ENCODE peak calls at places on chromosome 16, in eight cellular contexts. O, H, N, U, B, Q, I and T are unnamed samples.
A peak's percentile ranks its signal among the peaks of the same experiment; 100 is the strongest.

GRCh38 chr16:1188781-1189189 is 35.9 kb downstream of the CACNA1H start:
- DNase-seq in Q (no peak), U (no peak), O (peak; percentile 18), I (no peak), H (peak; percentile 23), B (no peak), N (peak; percentile 12), T (no peak)

GRCh38 chr16:17803625-17804410 is 333.1 kb upstream of the XYLT1 start:
- DNase-seq in U (no peak), I (no peak), H (peak; percentile 78), O (peak; percentile 74), N (no peak), Q (no peak), B (no peak), T (no peak)

GRCh38 chr16:57446530-57447141 is 549 bp downstream of the CIAPIN1 start:
- DNase-seq in U (no peak), O (peak; percentile 57), Q (no peak), I (peak; percentile 51), B (no peak), H (peak; percentile 37), N (peak; percentile 4), T (peak; percentile 39)

GRCh38 chr16:79970551-79971236 is 370.2 kb upstream of the MAF start:
- DNase-seq in U (no peak), B (peak; percentile 32), Q (no peak), H (no peak), I (no peak), N (no peak), O (no peak), T (peak; percentile 36)

GRCh38 chr16:71565812-71566700 is 10.8 kb downstream of the TAT start:
- DNase-seq in B (no peak), N (no peak), I (no peak), U (no peak), O (no peak), H (no peak), Q (no peak), T (no peak)

GRCh38 chr16:69324013-69324531 is 6.3 kb downstream of the PDF start:
- DNase-seq in N (no peak), I (no peak), U (no peak), O (no peak), B (peak; percentile 70), Q (no peak), H (peak; percentile 44), T (no peak)

GRCh38 chr16:66578596-66579531 is at the start of gene CMTM2:
- DNase-seq in H (no peak), Q (no peak), I (no peak), N (no peak), U (no peak), B (no peak), O (no peak), T (no peak)

GRCh38 chr16:65937455-65937854 is 429.0 kb upstream of the CDH5 start:
- DNase-seq in B (no peak), N (no peak), I (no peak), U (no peak), O (no peak), Q (no peak), H (no peak), T (no peak)

GRCh38 chr16:4217246-4218131 is 24.4 kb downstream of the SRL start:
- DNase-seq in Q (no peak), I (peak; percentile 63), U (no peak), H (no peak), O (no peak), N (no peak), B (no peak), T (no peak)

GRCh38 chr16:81748476-81749198 is 30.5 kb upstream of the PLCG2 start:
- DNase-seq in O (no peak), I (no peak), H (no peak), Q (no peak), N (no peak), U (no peak), B (no peak), T (no peak)

GRCh38 chr16:80803341-80804060 is 897 bp downstream of the CDYL2 start:
- DNase-seq in Q (no peak), B (no peak), U (no peak), H (peak; percentile 18), O (peak; percentile 36), I (no peak), N (peak; percentile 12), T (peak; percentile 37)

GRCh38 chr16:12470311-12471229 is 333.1 kb downstream of the CPPED1 start:
- DNase-seq in N (no peak), B (no peak), H (no peak), O (no peak), Q (no peak), U (no peak), I (peak; percentile 86), T (no peak)

GRCh38 chr16:49778202-49778601 is 77.7 kb downstream of the ZNF423 start:
- DNase-seq in Q (no peak), O (no peak), I (no peak), N (no peak), H (no peak), U (no peak), B (no peak), T (no peak)

GRCh38 chr16:67170168-67170947 is at the start of gene NOL3:
- DNase-seq in I (peak; percentile 72), H (peak; percentile 86), N (no peak), O (peak; percentile 77), U (no peak), B (peak; percentile 74), Q (peak; percentile 17), T (peak; percentile 84)

GRCh38 chr16:31157136-31157535 is 7.3 kb upstream of the PRSS36 start:
- DNase-seq in B (no peak), Q (no peak), N (no peak), H (no peak), I (no peak), U (no peak), O (no peak), T (no peak)